ENCODE peak calls at places on chromosome 9, in nine cellular contexts. N, Q, H, O, B, I, M, C and Z are unnamed samples.

GRCh38 chr9:85900504-85901201 is 40.3 kb upstream of the NAA35 start:
- DNase-seq in B (peak; percentile 4), O (no peak), H (peak; percentile 50), M (peak; percentile 2), C (no peak), N (peak; percentile 31), Q (no peak), I (peak; percentile 34), Z (no peak)

GRCh38 chr9:110880123-110880522 is 158.1 kb downstream of the LPAR1 start:
- DNase-seq in Q (no peak), B (no peak), M (no peak), O (no peak), H (peak; percentile 52), N (peak; percentile 52), C (no peak), I (peak; percentile 27), Z (no peak)

GRCh38 chr9:123460091-123460490 is 104.1 kb downstream of the CRB2 start:
- DNase-seq in M (no peak), C (no peak), I (no peak), H (no peak), B (no peak), N (no peak), O (no peak), Q (no peak), Z (no peak)

GRCh38 chr9:114804504-114804903 is 1.3 kb downstream of the TNFSF15 start:
- DNase-seq in O (no peak), M (no peak), C (peak; percentile 47), H (peak; percentile 48), Q (no peak), N (peak; percentile 91), B (no peak), I (peak; percentile 40), Z (no peak)

GRCh38 chr9:15272377-15272928 is 34.6 kb downstream of the TTC39B start:
- DNase-seq in N (no peak), M (no peak), C (no peak), Q (no peak), B (no peak), O (no peak), I (no peak), H (no peak), Z (no peak)

GRCh38 chr9:128294142-128294541 is 18.1 kb downstream of the SWI5 start:
- DNase-seq in M (no peak), I (no peak), N (no peak), C (no peak), H (no peak), Q (no peak), B (no peak), O (no peak), Z (no peak)

GRCh38 chr9:25322138-25322537 is 356.1 kb downstream of the TUSC1 start:
- DNase-seq in C (no peak), M (no peak), H (no peak), I (no peak), Q (no peak), B (no peak), O (no peak), N (no peak), Z (no peak)

GRCh38 chr9:121865884-121866283 is 214.4 kb downstream of the DAB2IP start:
- DNase-seq in I (no peak), B (no peak), C (peak; percentile 3), O (no peak), H (no peak), N (no peak), M (no peak), Q (no peak), Z (no peak)

GRCh38 chr9:706073-706472 is 135.4 kb upstream of the DMRT1 start:
- DNase-seq in M (no peak), Q (no peak), I (no peak), N (no peak), B (no peak), H (no peak), O (no peak), C (no peak), Z (no peak)

GRCh38 chr9:3508531-3509374 is 17.0 kb downstream of the RFX3 start:
- DNase-seq in O (no peak), H (no peak), B (no peak), I (no peak), M (no peak), N (no peak), Q (no peak), C (no peak), Z (no peak)

GRCh38 chr9:126650830-126651341 is 37.2 kb downstream of the LMX1B start:
- DNase-seq in H (no peak), Q (no peak), C (no peak), B (no peak), I (no peak), M (no peak), N (no peak), O (no peak), Z (no peak)

GRCh38 chr9:33797837-33798236 is 2.5 kb downstream of the PRSS3 start:
- DNase-seq in N (no peak), M (no peak), H (no peak), C (no peak), B (no peak), O (no peak), I (no peak), Q (no peak), Z (no peak)

GRCh38 chr9:2087500-2088313 is 72.6 kb downstream of the SMARCA2 start:
- DNase-seq in I (peak; percentile 42), B (peak; percentile 5), H (peak; percentile 24), N (peak; percentile 60), O (no peak), C (no peak), M (no peak), Q (no peak), Z (no peak)

GRCh38 chr9:112820886-112821285 is 69.8 kb downstream of the SLC46A2 start:
- DNase-seq in Q (no peak), H (peak; percentile 56), O (no peak), C (no peak), I (no peak), M (no peak), B (no peak), N (peak; percentile 55), Z (no peak)

GRCh38 chr9:129291041-129291501 is 113.0 kb upstream of the IER5L start:
- DNase-seq in B (no peak), C (no peak), I (no peak), Q (no peak), O (no peak), N (no peak), M (no peak), H (no peak), Z (no peak)

GRCh38 chr9:136585531-136586120 is 39.8 kb upstream of the NOTCH1 start:
- DNase-seq in O (no peak), M (no peak), Q (no peak), C (no peak), N (no peak), I (no peak), H (no peak), B (no peak), Z (no peak)

GRCh38 chr9:18485691-18486090 is 11.7 kb downstream of the ADAMTSL1 start:
- DNase-seq in N (no peak), H (no peak), M (no peak), C (no peak), O (no peak), B (no peak), Q (no peak), I (no peak), Z (no peak)

GRCh38 chr9:123073991-123074422 is 40.5 kb downstream of the GPR21 start:
- DNase-seq in C (no peak), M (no peak), H (peak; percentile 65), Q (no peak), B (no peak), N (peak; percentile 92), I (peak; percentile 12), O (no peak), Z (no peak)

GRCh38 chr9:26262431-26262830 is 584.2 kb upstream of the TUSC1 start:
- DNase-seq in N (peak; percentile 47), C (no peak), Q (no peak), O (no peak), B (no peak), H (no peak), M (no peak), I (no peak), Z (no peak)

GRCh38 chr9:115675834-115676233 is 477.8 kb upstream of the PAPPA start:
- DNase-seq in Q (no peak), N (no peak), C (no peak), H (no peak), M (no peak), O (no peak), B (no peak), I (no peak), Z (no peak)

GRCh38 chr9:114080195-114080772 is 2.2 kb upstream of the AMBP start:
- DNase-seq in H (no peak), I (no peak), O (no peak), B (no peak), M (no peak), N (no peak), C (no peak), Q (no peak), Z (no peak)

GRCh38 chr9:137645211-137645610 is 26.4 kb downstream of the EHMT1 start:
- DNase-seq in M (no peak), H (no peak), B (no peak), C (no peak), N (no peak), Q (no peak), I (no peak), O (no peak), Z (no peak)

GRCh38 chr9:136609838-136610311 is 52.8 kb upstream of the EGFL7 start:
- DNase-seq in H (no peak), O (no peak), B (no peak), I (no peak), C (no peak), M (no peak), Q (no peak), N (no peak), Z (no peak)

GRCh38 chr9:134623408-134624066 is 18.1 kb upstream of the COL5A1 start:
- DNase-seq in Q (no peak), I (no peak), M (no peak), H (peak; percentile 72), O (no peak), N (no peak), B (no peak), C (no peak), Z (no peak)

GRCh38 chr9:94084314-94084713 is at the start of gene PTPDC1:
- DNase-seq in N (peak; percentile 59), B (no peak), Q (no peak), M (no peak), C (no peak), H (peak; percentile 77), I (peak; percentile 55), O (peak; percentile 84), Z (peak; percentile 63)

GRCh38 chr9:112170968-112171367 is 4.1 kb downstream of the SUSD1 start:
- DNase-seq in B (no peak), C (no peak), O (no peak), N (no peak), Q (no peak), I (no peak), H (no peak), M (no peak), Z (no peak)

GRCh38 chr9:137294091-137294683 is 7.9 kb downstream of the NRARP start:
- DNase-seq in B (peak; percentile 80), Q (no peak), O (no peak), N (peak; percentile 37), C (no peak), H (peak; percentile 55), M (no peak), I (peak; percentile 82), Z (no peak)

GRCh38 chr9:131851414-131851813 is 111.5 kb upstream of the RAPGEF1 start:
- DNase-seq in Q (no peak), N (no peak), C (no peak), I (no peak), M (no peak), H (no peak), B (no peak), O (no peak), Z (no peak)

GRCh38 chr9:127785933-127786772 is at the start of gene CDK9:
- DNase-seq in M (peak; percentile 93), H (peak; percentile 96), Q (peak; percentile 92), N (peak; percentile 89), B (peak; percentile 88), I (peak; percentile 97), O (peak; percentile 85), C (peak; percentile 89), Z (peak; percentile 85)

GRCh38 chr9:70873506-70873905 is 247.9 kb downstream of the TRPM3 start:
- DNase-seq in H (no peak), B (no peak), I (no peak), C (no peak), Q (no peak), N (peak; percentile 30), M (no peak), O (no peak), Z (no peak)